ENCODE peak calls at places on chromosome 7, in four cellular contexts. J is A549, W is Panc1, S is prostate gland. D is an unnamed sample.

GRCh38 chr7:123054357-123055133 is 59.0 kb upstream of the TAS2R16 start:
- DNase-seq in J (no peak), W (no peak), S (no peak), D (no peak)

GRCh38 chr7:30330134-30331111 is 46.0 kb downstream of the ZNRF2 start:
- DNase-seq in J (no peak), W (no peak), S (no peak), D (no peak)

GRCh38 chr7:131699323-131699722 is 142.9 kb upstream of the PODXL start:
- DNase-seq in J (no peak), W (no peak), S (no peak), D (no peak)

GRCh38 chr7:102236592-102237287 is 49.9 kb upstream of the SH2B2 start:
- DNase-seq in J (peak; percentile 78), W (peak; percentile 28), S (peak; percentile 49), D (peak; percentile 40)

GRCh38 chr7:151838861-151839381 is 38.0 kb downstream of the PRKAG2 start:
- DNase-seq in J (no peak), W (no peak), S (no peak), D (no peak)

GRCh38 chr7:136016649-136017395 is 39.7 kb upstream of the MTPN start:
- DNase-seq in J (no peak), W (no peak), S (no peak), D (no peak)

GRCh38 chr7:95579318-95579717 is 17.0 kb downstream of the PDK4 start:
- DNase-seq in J (no peak), W (no peak), S (no peak), D (no peak)

GRCh38 chr7:1526271-1526754 is 4.2 kb upstream of the MAFK start:
- DNase-seq in J (peak; percentile 83), W (no peak), S (no peak), D (no peak)

GRCh38 chr7:92763636-92764423 is 72.5 kb downstream of the CDK6 start:
- DNase-seq in J (peak; percentile 92), W (no peak), S (no peak), D (no peak)

GRCh38 chr7:100516135-100516812 is 22.7 kb upstream of the AGFG2 start:
- DNase-seq in J (peak; percentile 14), W (no peak), S (no peak), D (no peak)

GRCh38 chr7:11196143-11196542 is 222.5 kb downstream of the PHF14 start:
- DNase-seq in J (no peak), W (no peak), S (no peak), D (no peak)

GRCh38 chr7:127907638-127908040 is 123.6 kb downstream of the LRRC4 start:
- DNase-seq in J (no peak), W (no peak), S (no peak), D (no peak)

GRCh38 chr7:93350338-93350737 is 118.2 kb downstream of the VPS50 start:
- DNase-seq in J (no peak), W (no peak), S (no peak), D (no peak)

GRCh38 chr7:69772699-69773436 is 174.6 kb downstream of the AUTS2 start:
- DNase-seq in J (no peak), W (no peak), S (peak; percentile 29), D (no peak)

GRCh38 chr7:67809586-67809985 is 813.0 kb downstream of the TYW1 start:
- DNase-seq in J (no peak), W (no peak), S (no peak), D (no peak)

GRCh38 chr7:15463801-15464761 is 97.7 kb downstream of the AGMO start:
- DNase-seq in J (no peak), W (no peak), S (no peak), D (no peak)

GRCh38 chr7:89607797-89608196 is 546.5 kb upstream of the STEAP1 start:
- DNase-seq in J (no peak), W (no peak), S (no peak), D (no peak)

GRCh38 chr7:155062431-155062830 is 7.7 kb upstream of the HTR5A start:
- DNase-seq in J (no peak), W (no peak), S (no peak), D (no peak)

GRCh38 chr7:44681645-44682044 is 67.0 kb upstream of the ZMIZ2 start:
- DNase-seq in J (no peak), W (no peak), S (no peak), D (no peak)

GRCh38 chr7:30658471-30659074 is 23.7 kb downstream of the CRHR2 start:
- DNase-seq in J (no peak), W (no peak), S (no peak), D (no peak)

GRCh38 chr7:54560183-54560582 is 18.0 kb downstream of the VSTM2A start:
- DNase-seq in J (no peak), W (no peak), S (no peak), D (no peak)

GRCh38 chr7:90629306-90629918 is 33.3 kb downstream of the CDK14 start:
- DNase-seq in J (peak; percentile 43), W (peak; percentile 36), S (peak; percentile 34), D (no peak)

GRCh38 chr7:148507741-148508285 is 82.8 kb upstream of the C7orf33 start:
- DNase-seq in J (no peak), W (no peak), S (no peak), D (no peak)

GRCh38 chr7:122219253-122219865 is 75.3 kb upstream of the AASS start:
- DNase-seq in J (peak; percentile 10), W (peak; percentile 27), S (no peak), D (no peak)

GRCh38 chr7:149832332-149833041 is 5.7 kb upstream of the ZNF862 start:
- DNase-seq in J (no peak), W (no peak), S (no peak), D (no peak)
- TF ChIP-seq CTCF in J (no peak), W (no peak), S (no peak), D (no peak)

GRCh38 chr7:6725003-6725402 is 18.3 kb upstream of the ZNF12 start:
- DNase-seq in J (no peak), W (no peak), S (no peak), D (no peak)

GRCh38 chr7:6730343-6730633 is 23.5 kb upstream of the ZNF12 start:
- DNase-seq in J (no peak), W (no peak), S (no peak), D (no peak)

DNA sequence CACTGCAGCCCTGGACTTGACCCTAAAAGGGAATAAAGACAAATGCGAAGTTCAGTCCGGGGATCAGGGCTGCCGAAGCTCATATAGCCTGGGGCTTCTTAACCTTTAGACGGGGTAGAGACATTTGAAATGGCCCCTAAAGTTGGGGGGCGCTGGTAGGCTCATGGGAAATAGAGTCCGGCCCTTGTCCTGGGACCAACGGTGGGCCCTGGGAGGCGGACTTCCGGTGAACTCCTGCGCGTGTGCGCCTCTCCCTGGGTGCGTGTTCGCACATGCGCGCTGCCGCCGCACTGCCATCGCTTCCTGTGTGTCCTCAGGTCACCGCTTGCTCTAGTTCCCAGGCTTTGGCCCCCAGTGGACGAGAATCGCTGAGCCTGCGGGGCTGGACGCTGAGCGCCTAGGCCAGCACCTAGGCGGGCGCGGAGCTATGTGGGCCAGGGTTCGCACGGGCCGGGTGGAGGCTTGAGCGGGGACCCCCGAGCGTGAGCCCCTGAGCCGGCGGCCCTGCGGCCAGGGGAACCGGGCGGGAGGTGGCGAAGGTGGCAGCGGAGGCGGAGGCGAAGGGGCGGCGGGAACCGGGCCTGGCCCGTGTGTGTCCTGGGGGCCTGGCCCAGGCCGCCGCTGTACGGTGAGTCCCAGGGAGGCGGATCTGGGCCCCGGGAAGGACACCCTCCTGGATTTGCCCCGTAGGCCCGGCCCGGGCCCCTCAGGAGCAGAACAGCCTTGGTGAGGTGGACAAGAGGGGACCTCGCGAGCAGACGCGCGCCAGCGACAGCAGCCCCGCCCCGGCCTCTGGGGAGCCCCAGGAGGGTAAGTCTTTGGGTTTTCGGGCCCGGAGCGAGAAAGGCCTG is 23.0 kb upstream of the ZNF12 start:
- DNase-seq in J (peak; percentile 94), W (peak; percentile 64), S (peak; percentile 86), D (peak; percentile 84)
- TF ChIP-seq CTCF in J (no peak), W (no peak), S (no peak), D (no peak)

GRCh38 chr7:144519900-144520299 is 116.4 kb upstream of the NOBOX start:
- DNase-seq in J (no peak), W (no peak), S (no peak), D (no peak)

GRCh38 chr7:144513332-144513731 is 109.8 kb upstream of the NOBOX start:
- DNase-seq in J (peak; percentile 31), W (peak; percentile 13), S (no peak), D (no peak)

GRCh38 chr7:144516729-144517128 is 113.2 kb upstream of the NOBOX start:
- DNase-seq in J (no peak), W (no peak), S (no peak), D (no peak)

GRCh38 chr7:144515430-144515829 is 111.9 kb upstream of the NOBOX start:
- DNase-seq in J (no peak), W (no peak), S (no peak), D (no peak)

GRCh38 chr7:144517762-144518161 is 114.3 kb upstream of the NOBOX start:
- DNase-seq in J (no peak), W (no peak), S (no peak), D (no peak)
- TF ChIP-seq CTCF in J (no peak), W (no peak), S (no peak), D (no peak)

GRCh38 chr7:138981332-138982203 is at the start of gene KIAA1549:
- DNase-seq in J (peak; percentile 72), W (no peak), S (peak; percentile 54), D (peak; percentile 59)
- TF ChIP-seq CTCF in J (peak; percentile 68), W (peak; percentile 82), S (no peak), D (no peak)

GRCh38 chr7:35261476-35262285 is 7.8 kb upstream of the TBX20 start:
- DNase-seq in J (no peak), W (no peak), S (no peak), D (no peak)
- TF ChIP-seq CTCF in J (no peak), W (no peak), S (no peak), D (peak; percentile 23)

D was measured in mesothelial cell of epicardium.